ENCODE peak calls at places on chromosomes 12 and 14, in six cellular contexts. L, W, V, X, J and C are unnamed samples.

GRCh38 chr12:16385779-16386646 is 38.6 kb downstream of the MGST1 start:
- DNase-seq in L (peak; percentile 81), W (no peak), V (peak; percentile 21), X (no peak), J (no peak), C (no peak)

GRCh38 chr12:32536000-32536345 is 136.6 kb downstream of the FGD4 start:
- DNase-seq in L (no peak), W (no peak), V (no peak), X (no peak), J (no peak), C (no peak)

GRCh38 chr12:120962487-120963054 is 15.8 kb upstream of the HNF1A start:
- DNase-seq in L (peak; percentile 45), W (no peak), V (no peak), X (no peak), J (no peak), C (no peak)

GRCh38 chr12:102849722-102850447 is 67.2 kb downstream of the PAH start:
- DNase-seq in L (no peak), W (no peak), V (no peak), X (no peak), J (no peak), C (no peak)

GRCh38 chr12:119715268-119715620 is 47.3 kb downstream of the PRKAB1 start:
- DNase-seq in L (no peak), W (no peak), V (no peak), X (no peak), J (no peak), C (no peak)

GRCh38 chr12:69534389-69534822 is 50.9 kb upstream of the CCT2 start:
- DNase-seq in L (peak; percentile 99), W (no peak), V (peak; percentile 30), X (no peak), J (peak; percentile 88), C (no peak)

GRCh38 chr12:124297389-124297788 is 2.5 kb downstream of the RFLNA start:
- DNase-seq in L (no peak), W (no peak), V (no peak), X (no peak), J (no peak), C (no peak)

GRCh38 chr12:30979371-30980259 is 53.1 kb downstream of the TSPAN11 start:
- DNase-seq in L (peak; percentile 35), W (peak; percentile 47), V (no peak), X (no peak), J (no peak), C (no peak)

GRCh38 chr12:30810918-30811317 is 56.2 kb upstream of the CAPRIN2 start:
- DNase-seq in L (no peak), W (no peak), V (no peak), X (no peak), J (no peak), C (no peak)

GRCh38 chr12:53719649-53720048 is 7.6 kb downstream of the CALCOCO1 start:
- DNase-seq in L (no peak), W (no peak), V (no peak), X (no peak), J (no peak), C (no peak)

GRCh38 chr12:52631264-52631663 is 12.9 kb upstream of the KRT73 start:
- DNase-seq in L (no peak), W (no peak), V (no peak), X (no peak), J (peak; percentile 18), C (no peak)

GRCh38 chr12:4939418-4940023 is 29.8 kb downstream of the KCNA1 start:
- DNase-seq in L (no peak), W (no peak), V (no peak), X (no peak), J (no peak), C (no peak)

GRCh38 chr14:23384364-23385080 is 7.7 kb downstream of the CMTM5 start:
- DNase-seq in L (no peak), W (no peak), V (no peak), X (no peak), J (no peak), C (no peak)

GRCh38 chr14:103696466-103697071 is 18.7 kb downstream of the XRCC3 start:
- DNase-seq in L (peak; percentile 39), W (peak; percentile 86), V (no peak), X (no peak), J (no peak), C (no peak)

GRCh38 chr14:101121399-101122113 is 218.0 kb upstream of the RTL1 start:
- DNase-seq in L (no peak), W (no peak), V (no peak), X (no peak), J (peak; percentile 33), C (no peak)

GRCh38 chr14:50038398-50039119 is 77.8 kb downstream of the VCPKMT start:
- DNase-seq in L (peak; percentile 99), W (no peak), V (peak; percentile 60), X (no peak), J (peak; percentile 54), C (no peak)

GRCh38 chr14:97180304-97181200 is 383.4 kb downstream of the VRK1 start:
- DNase-seq in L (peak; percentile 91), W (no peak), V (peak; percentile 75), X (no peak), J (peak; percentile 71), C (peak; percentile 59)

GRCh38 chr14:55846852-55847471 is 267.0 kb downstream of the KTN1 start:
- DNase-seq in L (peak; percentile 91), W (no peak), V (no peak), X (no peak), J (no peak), C (no peak)

GRCh38 chr14:39467889-39468524 is 35.8 kb upstream of the FBXO33 start:
- DNase-seq in L (peak; percentile 43), W (no peak), V (no peak), X (no peak), J (no peak), C (peak; percentile 80)

GRCh38 chr12:71046215-71046614 is 111.6 kb downstream of the TSPAN8 start:
- DNase-seq in L (peak; percentile 80), W (no peak), V (no peak), X (no peak), J (no peak), C (no peak)

GRCh38 chr12:62865090-62865489 is 69.9 kb downstream of the PPM1H start:
- DNase-seq in L (no peak), W (no peak), V (no peak), X (no peak), J (no peak), C (no peak)

GRCh38 chr12:70482764-70483163 is 116.7 kb downstream of the KCNMB4 start:
- DNase-seq in L (no peak), W (no peak), V (no peak), X (no peak), J (no peak), C (peak; percentile 82)

DNA sequence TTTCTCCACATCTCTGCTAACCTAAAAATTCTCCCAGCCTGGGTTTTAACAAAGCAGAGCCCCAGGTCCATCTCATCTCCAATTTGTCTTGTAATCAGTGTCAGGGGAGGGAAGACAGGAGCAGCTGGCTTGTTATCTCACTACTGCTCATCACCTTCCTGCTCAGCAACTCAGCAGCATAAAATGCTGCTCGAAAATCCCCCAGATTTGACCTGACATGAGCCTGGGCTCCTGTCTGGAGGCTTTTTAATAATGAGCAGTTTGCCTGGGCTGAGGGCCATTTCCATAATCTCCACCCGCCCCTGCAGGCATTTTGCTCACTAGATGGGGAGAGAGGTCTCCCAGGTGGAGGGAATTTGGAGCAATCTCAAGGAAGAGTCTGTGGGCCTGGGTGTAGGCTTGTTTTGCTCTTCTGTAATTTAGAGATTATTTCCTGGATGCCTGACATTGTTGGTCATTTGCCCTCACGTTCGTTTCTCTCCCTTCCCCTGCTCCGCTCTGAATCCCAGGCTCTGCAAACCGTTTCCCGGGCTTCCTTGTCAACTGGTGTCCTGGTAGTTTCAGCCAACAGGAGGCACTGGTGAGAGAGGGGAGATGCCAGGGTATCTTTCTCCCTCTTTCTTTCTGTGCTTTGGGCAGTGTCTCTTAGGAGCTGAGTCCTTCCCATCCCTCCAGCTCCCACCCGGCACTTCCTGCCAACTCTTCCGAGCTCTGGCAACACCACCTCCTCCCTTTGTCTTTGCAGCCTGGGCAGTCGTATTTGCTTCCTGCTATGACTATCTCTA is 299.2 kb downstream of the GLT1D1 start:
- DNase-seq in L (no peak), W (no peak), V (no peak), X (no peak), J (no peak), C (no peak)
- H3K9me3 ChIP-seq in L (no peaks in the 10 kb centered on the region), W (no peaks in the 10 kb centered on the region), V (no peaks in the 10 kb centered on the region), X (no peaks in the 10 kb centered on the region), J (peaks cover 4% of the 10 kb centered on the region), C (peaks cover 7% of the 10 kb centered on the region)

DNA sequence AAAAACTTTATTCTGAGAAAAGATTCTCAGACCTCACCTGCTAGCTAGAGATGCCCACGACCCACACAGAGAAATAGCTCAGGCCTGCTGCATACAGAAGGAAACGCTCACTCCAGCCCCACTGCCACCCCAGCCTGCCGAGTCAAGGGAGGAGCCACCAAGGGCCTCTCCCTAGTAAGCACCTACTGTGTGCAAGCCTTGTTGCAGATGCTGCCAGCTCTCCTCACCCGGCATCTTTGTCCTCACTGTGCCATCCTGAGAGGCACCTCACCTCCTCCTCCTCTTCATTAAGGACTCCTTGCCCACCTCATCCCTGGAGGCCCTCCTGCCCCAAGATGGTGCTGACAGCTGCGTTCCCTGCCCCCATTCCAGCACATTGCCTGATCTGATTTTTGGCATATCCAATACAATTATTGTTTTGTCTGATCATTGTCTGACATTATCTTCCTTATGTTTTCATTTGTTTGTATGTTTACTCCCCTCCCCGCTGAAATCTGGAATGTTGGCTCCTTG is 196.9 kb downstream of the SLC15A4 start:
- DNase-seq in L (no peak), W (no peak), V (no peak), X (no peak), J (no peak), C (no peak)
- H3K9me3 ChIP-seq in L (no peaks in the 10 kb centered on the region), W (no peaks in the 10 kb centered on the region), V (no peaks in the 10 kb centered on the region), X (no peaks in the 10 kb centered on the region), J (no peaks in the 10 kb centered on the region), C (no peaks in the 10 kb centered on the region)

GRCh38 chr14:105993814-105994213 is 467.4 kb downstream of the TMEM121 start:
- DNase-seq in L (no peak), W (no peak), V (no peak), X (no peak), J (no peak), C (no peak)
- H3K9me3 ChIP-seq in L (no peaks in the 10 kb centered on the region), W (no peaks in the 10 kb centered on the region), V (no peaks in the 10 kb centered on the region), X (no peaks in the 10 kb centered on the region), J (no peaks in the 10 kb centered on the region), C (no peaks in the 10 kb centered on the region)

DNA sequence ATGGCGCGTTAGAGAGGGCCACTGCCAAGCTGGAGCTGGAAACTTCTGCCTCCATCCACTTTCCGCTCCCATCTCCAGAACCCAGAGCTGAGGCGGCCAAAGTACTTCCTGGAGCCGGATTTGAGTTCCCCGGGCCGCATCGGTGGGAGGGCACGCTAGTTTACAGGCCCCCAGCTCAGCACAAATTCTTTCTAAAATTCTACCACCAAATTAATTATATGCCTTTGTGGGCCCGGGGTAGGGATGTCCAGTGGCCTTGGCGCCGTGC is 3.7 kb downstream of the RFX4 start:
- DNase-seq in L (no peak), W (no peak), V (no peak), X (no peak), J (no peak), C (no peak)
- H3K9me3 ChIP-seq in L (no peaks in the 10 kb centered on the region), W (no peaks in the 10 kb centered on the region), V (no peaks in the 10 kb centered on the region), X (no peaks in the 10 kb centered on the region), J (no peaks in the 10 kb centered on the region), C (no peaks in the 10 kb centered on the region)